ENCODE peak calls at places on chromosomes 4 and X, in six cellular contexts. Q is A549, U is HepG2, X is GM12878, F is K562, D is NB4. Y is an unnamed sample.

GRCh38 chr4:151484396-151485102 is 75.6 kb downstream of the FHIP1A start:
- DNase-seq in Q (peak; percentile 21), U (peak; percentile 38), X (no peak), F (no peak), D (no peak), Y (peak; percentile 6)

GRCh38 chr4:32061916-32062315 is 1341.7 kb downstream of the PCDH7 start:
- DNase-seq in Q (no peak), U (no peak), X (no peak), F (no peak), D (no peak), Y (no peak)

GRCh38 chr4:5772528-5773270 is 61.7 kb downstream of the EVC start:
- DNase-seq in Q (no peak), U (no peak), X (no peak), F (no peak), D (no peak), Y (no peak)

GRCh38 chr4:120844528-120844921 is 78.0 kb downstream of the PRDM5 start:
- DNase-seq in Q (no peak), U (no peak), X (peak; percentile 33), F (no peak), D (no peak), Y (no peak)

GRCh38 chrX:125150231-125150630 is 169.4 kb upstream of the TEX13C start:
- DNase-seq in Q (no peak), U (no peak), X (no peak), F (peak; percentile 13), D (no peak), Y (no peak)

GRCh38 chr4:156638332-156638731 is 333.3 kb downstream of the PDGFC start:
- DNase-seq in Q (no peak), U (no peak), X (no peak), F (no peak), D (no peak), Y (no peak)

GRCh38 chr4:182277402-182277801 is 34.2 kb downstream of the TENM3 start:
- DNase-seq in Q (no peak), U (no peak), X (no peak), F (no peak), D (no peak), Y (no peak)

GRCh38 chr4:26400140-26400539 is 79.3 kb downstream of the RBPJ start:
- DNase-seq in Q (no peak), U (no peak), X (no peak), F (no peak), D (no peak), Y (no peak)

GRCh38 chr4:41215155-41215554 is 813 bp upstream of the APBB2 start:
- DNase-seq in Q (no peak), U (no peak), X (no peak), F (no peak), D (peak; percentile 13), Y (peak; percentile 39)

DNA sequence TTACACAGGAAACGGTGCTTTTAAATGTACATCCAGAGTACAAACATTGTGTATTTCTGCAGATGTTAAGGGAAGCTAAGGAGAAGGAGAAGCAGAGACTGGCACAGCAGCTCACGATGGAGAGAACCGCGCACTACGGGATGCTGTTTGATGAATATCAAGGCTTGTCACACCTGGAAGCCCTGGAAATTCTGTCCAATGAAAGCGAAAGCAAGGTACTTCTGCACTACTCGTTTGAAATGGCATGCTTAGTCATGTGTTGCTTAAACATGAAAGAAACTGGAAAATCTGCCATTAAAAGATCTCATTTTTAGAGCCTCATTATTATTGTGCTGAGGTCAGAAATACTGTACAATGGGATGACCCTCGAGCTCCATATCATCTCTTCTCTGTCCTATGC is 47.3 kb downstream of the FAM114A1 start:
- DNase-seq in Q (no peak), U (no peak), X (no peak), F (no peak), D (no peak), Y (no peak)
- TF ChIP-seq MYC in Q (no peak), U (no peak), X (no peak), F (no peak), D (no peak), Y (no peak)

GRCh38 chr4:38675167-38676121 is 11.4 kb downstream of the KLF3 start:
- DNase-seq in Q (peak; percentile 73), U (peak; percentile 77), X (no peak), F (peak; percentile 90), D (peak; percentile 90), Y (peak; percentile 86)

GRCh38 chr4:38672247-38673071 is 8.5 kb downstream of the KLF3 start:
- DNase-seq in Q (peak; percentile 36), U (peak; percentile 71), X (no peak), F (peak; percentile 73), D (no peak), Y (no peak)

GRCh38 chr4:38671594-38671943 is 7.6 kb downstream of the KLF3 start:
- DNase-seq in Q (no peak), U (no peak), X (no peak), F (no peak), D (no peak), Y (no peak)

GRCh38 chr4:38674206-38675144 is 10.5 kb downstream of the KLF3 start:
- DNase-seq in Q (peak; percentile 32), U (peak; percentile 31), X (no peak), F (peak; percentile 72), D (peak; percentile 54), Y (peak; percentile 48)

DNA sequence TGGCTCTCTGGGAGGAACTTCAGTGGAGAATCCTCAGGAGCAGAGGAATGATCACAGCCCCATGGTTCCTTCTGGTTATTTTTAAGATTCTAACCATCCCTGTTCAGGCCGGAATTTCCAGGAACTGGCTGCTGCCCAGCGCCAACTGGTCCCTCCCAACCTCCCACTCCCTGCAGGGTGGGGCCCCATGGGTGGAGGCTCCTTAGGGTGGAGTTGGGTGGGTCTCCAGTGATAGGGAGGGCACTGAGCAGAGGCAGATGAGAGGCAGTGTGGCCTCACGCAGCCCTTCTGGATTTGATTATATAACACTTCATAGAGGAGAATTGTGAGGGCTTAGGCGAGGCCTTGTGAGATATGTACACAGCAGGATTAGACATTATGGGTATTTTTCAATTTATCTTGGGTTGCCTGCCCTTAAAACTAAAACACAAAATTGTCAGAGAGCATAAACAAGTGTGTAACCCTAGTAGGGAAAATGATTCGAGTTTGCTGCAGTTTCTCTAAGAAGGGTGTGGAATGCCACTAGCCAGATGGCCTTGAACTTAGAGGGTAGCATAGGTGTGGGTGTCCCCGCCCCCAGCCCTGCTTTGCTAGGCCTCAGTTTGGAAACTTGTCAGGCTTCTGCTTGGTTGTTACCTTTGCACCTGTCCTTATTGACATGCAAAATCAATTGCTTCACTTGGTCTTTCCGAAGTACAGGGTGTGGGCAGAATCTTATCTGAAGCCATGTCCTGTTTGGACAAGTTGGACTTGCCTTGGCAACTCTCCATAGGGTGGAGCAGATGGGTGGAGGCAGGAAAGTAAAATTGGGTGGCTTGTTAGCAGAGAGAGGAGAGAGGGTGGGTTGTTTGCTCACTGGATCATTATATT is 9.3 kb downstream of the KLF3 start:
- DNase-seq in Q (peak; percentile 69), U (peak; percentile 95), X (no peak), F (peak; percentile 91), D (no peak), Y (peak; percentile 30)
- TF ChIP-seq MAX in Q (no peak), U (peak; percentile 76), X (no peak), F (no peak), D (no peak), Y (no peak)

GRCh38 chr4:53314257-53314656 is 51.6 kb downstream of the SCFD2 start:
- DNase-seq in Q (no peak), U (no peak), X (no peak), F (no peak), D (no peak), Y (no peak)
- TF ChIP-seq MYC in Q (no peak), U (no peak), X (no peak), F (no peak), D (no peak), Y (no peak)

DNA sequence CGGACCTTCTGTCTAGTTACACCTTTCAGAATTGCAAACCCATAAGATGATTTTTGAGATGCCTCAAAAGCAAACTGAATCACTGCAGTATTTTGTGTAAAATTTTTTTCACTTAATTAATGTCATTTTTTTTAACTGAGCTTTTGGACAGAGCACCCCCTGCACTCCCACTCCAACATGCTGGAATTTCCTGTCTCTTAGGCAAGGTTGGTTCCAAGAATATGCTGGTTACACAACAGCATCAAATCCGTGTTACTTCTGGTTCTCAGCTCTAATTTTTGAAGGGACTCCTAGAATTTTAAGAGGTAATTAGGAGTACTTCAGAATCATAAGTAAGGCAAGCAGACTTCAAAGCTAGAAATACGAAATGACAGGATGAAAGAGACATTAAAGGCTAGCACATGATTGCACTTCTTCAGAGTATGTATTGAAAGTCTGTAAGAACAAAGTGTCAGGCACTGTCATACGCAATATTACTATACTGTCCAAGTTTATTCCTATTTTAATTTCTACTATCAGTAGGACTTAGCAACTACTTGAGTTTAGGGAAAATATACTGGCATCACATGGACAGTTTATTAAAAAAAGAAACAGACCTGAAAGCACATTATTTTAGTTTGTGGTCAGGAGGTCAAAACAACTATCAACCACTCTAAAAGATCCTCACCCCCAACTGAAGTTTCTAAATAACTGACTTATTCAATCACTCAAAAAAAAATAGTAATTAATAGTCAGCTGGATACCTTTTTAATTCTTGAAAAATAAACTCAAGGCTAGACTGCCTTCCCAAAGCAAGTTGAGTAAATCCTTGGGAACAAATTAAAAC is 1.6 kb upstream of the JCHAIN start:
- DNase-seq in Q (no peak), U (no peak), X (no peak), F (no peak), D (no peak), Y (no peak)
- TF ChIP-seq MAX in Q (no peak), U (no peak), X (no peak), F (no peak), D (no peak), Y (no peak)

DNA sequence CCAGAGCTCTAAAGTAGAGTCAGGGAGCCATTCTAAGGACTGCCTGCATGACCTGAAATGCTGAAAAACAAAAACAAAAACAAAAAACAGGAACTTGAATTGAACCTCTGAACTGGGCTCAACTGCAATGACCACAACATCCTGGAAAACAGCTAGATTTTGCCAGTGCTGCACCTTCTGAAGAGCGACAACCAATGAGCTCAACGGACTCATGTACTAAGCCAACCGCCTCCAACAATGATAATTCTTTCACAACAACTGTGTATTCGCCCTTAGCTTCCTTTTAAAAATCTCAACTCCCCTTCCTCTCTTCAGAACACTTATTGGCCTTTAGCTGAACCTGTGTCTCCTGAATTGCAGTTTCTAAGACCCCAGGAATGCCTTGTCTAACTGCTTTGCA is 69.8 kb downstream of the HAUS3 start:
- DNase-seq in Q (no peak), U (no peak), X (no peak), F (no peak), D (peak; percentile 96), Y (no peak)
- TF ChIP-seq MYC in Q (no peak), U (no peak), X (no peak), F (no peak), D (no peak), Y (no peak)

GRCh38 chr4:16264798-16265197 is 38.5 kb upstream of the TAPT1 start:
- DNase-seq in Q (peak; percentile 30), U (peak; percentile 36), X (peak; percentile 5), F (peak; percentile 30), D (peak; percentile 67), Y (peak; percentile 58)
- TF ChIP-seq MAX in Q (no peak), U (no peak), X (no peak), F (no peak), D (peak; percentile 12), Y (no peak)

DNA sequence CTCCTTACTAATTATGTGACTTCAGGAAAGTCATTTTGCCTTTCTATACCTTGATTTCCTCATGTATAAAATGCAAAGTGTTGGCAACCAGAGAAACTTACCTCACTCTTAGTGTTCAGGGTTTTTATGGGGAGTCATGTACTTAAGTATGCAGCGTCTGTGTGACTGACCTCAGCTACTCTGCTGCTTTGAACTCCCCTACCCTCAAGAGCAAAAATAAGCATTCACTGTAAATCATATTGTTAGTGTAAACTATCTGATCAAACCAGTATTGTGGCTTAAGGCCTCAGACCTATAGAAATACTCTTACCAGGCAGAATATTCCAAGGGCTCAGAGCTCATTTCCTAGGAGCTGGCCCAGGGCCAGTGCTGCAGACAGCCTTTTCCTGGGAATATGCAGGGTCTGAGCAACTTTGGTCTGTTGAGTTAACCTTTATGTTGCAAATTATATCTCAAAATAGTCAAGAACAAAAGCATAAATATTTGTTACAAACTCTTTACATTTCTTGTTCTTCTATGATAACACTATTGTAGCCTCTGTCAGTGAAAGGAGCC is 453.2 kb downstream of the CCSER1 start:
- DNase-seq in Q (no peak), U (no peak), X (no peak), F (no peak), D (no peak), Y (peak; percentile 59)
- TF ChIP-seq MYC in Q (no peak), U (no peak), X (no peak), F (no peak), D (no peak), Y (no peak)

Y was measured in endothelial cell of umbilical vein.